ENCODE peak calls at places on chromosomes 1 and 21, in six cellular contexts. One of them, this sample, is unnamed.

GRCh38 chr1:7454052-7454815 is 316.9 kb upstream of the VAMP3 start:
- DNase-seq in hepatocyte: peak
- DNase-seq in H9: peak
- DNase-seq in GM12865: peak
- DNase-seq in CD8-positive, alpha-beta T cell: no peak
- DNase-seq in spleen: no peak
- DNase-seq in this sample: no peak

GRCh38 chr1:4978660-4979390 is 324.4 kb downstream of the AJAP1 start:
- DNase-seq in hepatocyte: no peak
- DNase-seq in H9: no peak
- DNase-seq in GM12865: no peak
- DNase-seq in CD8-positive, alpha-beta T cell: no peak
- DNase-seq in spleen: no peak
- DNase-seq in this sample: no peak

GRCh38 chr1:2517966-2518365 is 8.4 kb downstream of the PANK4 start:
- DNase-seq in hepatocyte: no peak
- DNase-seq in H9: no peak
- DNase-seq in GM12865: no peak
- DNase-seq in CD8-positive, alpha-beta T cell: no peak
- DNase-seq in spleen: no peak
- DNase-seq in this sample: no peak

GRCh38 chr1:115879977-115880376 is 39.1 kb upstream of the NHLH2 start:
- DNase-seq in hepatocyte: no peak
- DNase-seq in H9: peak
- DNase-seq in GM12865: no peak
- DNase-seq in CD8-positive, alpha-beta T cell: no peak
- DNase-seq in spleen: no peak
- DNase-seq in this sample: no peak

GRCh38 chr1:230815277-230815676 is 53.0 kb downstream of the C1orf198 start:
- DNase-seq in hepatocyte: no peak
- DNase-seq in H9: no peak
- DNase-seq in GM12865: no peak
- DNase-seq in CD8-positive, alpha-beta T cell: no peak
- DNase-seq in spleen: no peak
- DNase-seq in this sample: no peak

GRCh38 chr1:94713472-94714141 is 106.5 kb upstream of the SLC44A3 start:
- DNase-seq in hepatocyte: peak
- DNase-seq in H9: peak
- DNase-seq in GM12865: peak
- DNase-seq in CD8-positive, alpha-beta T cell: no peak
- DNase-seq in spleen: peak
- DNase-seq in this sample: no peak

GRCh38 chr1:232248276-232248803 is 381.6 kb downstream of the SIPA1L2 start:
- DNase-seq in hepatocyte: no peak
- DNase-seq in H9: no peak
- DNase-seq in GM12865: no peak
- DNase-seq in CD8-positive, alpha-beta T cell: no peak
- DNase-seq in spleen: no peak
- DNase-seq in this sample: no peak

GRCh38 chr1:27682351-27682944 is 10.5 kb upstream of the IFI6 start:
- DNase-seq in hepatocyte: no peak
- DNase-seq in H9: no peak
- DNase-seq in GM12865: no peak
- DNase-seq in CD8-positive, alpha-beta T cell: no peak
- DNase-seq in spleen: no peak
- DNase-seq in this sample: no peak

GRCh38 chr1:210236386-210236839 is 3.8 kb downstream of the SERTAD4 start:
- DNase-seq in hepatocyte: no peak
- DNase-seq in H9: no peak
- DNase-seq in GM12865: no peak
- DNase-seq in CD8-positive, alpha-beta T cell: no peak
- DNase-seq in spleen: no peak
- DNase-seq in this sample: no peak

GRCh38 chr1:228258486-228258885 is 50.6 kb downstream of the OBSCN start:
- DNase-seq in hepatocyte: no peak
- DNase-seq in H9: no peak
- DNase-seq in GM12865: no peak
- DNase-seq in CD8-positive, alpha-beta T cell: no peak
- DNase-seq in spleen: no peak
- DNase-seq in this sample: no peak

GRCh38 chr1:93502561-93502960 is 54.6 kb downstream of the FNBP1L start:
- DNase-seq in hepatocyte: no peak
- DNase-seq in H9: no peak
- DNase-seq in GM12865: no peak
- DNase-seq in CD8-positive, alpha-beta T cell: no peak
- DNase-seq in spleen: no peak
- DNase-seq in this sample: no peak

GRCh38 chr1:116882866-116883265 is 26.9 kb upstream of the PTGFRN start:
- DNase-seq in hepatocyte: no peak
- DNase-seq in H9: no peak
- DNase-seq in GM12865: no peak
- DNase-seq in CD8-positive, alpha-beta T cell: no peak
- DNase-seq in spleen: no peak
- DNase-seq in this sample: no peak

GRCh38 chr1:163820748-163821147 is 499.0 kb downstream of the NUF2 start:
- DNase-seq in hepatocyte: no peak
- DNase-seq in H9: no peak
- DNase-seq in GM12865: no peak
- DNase-seq in CD8-positive, alpha-beta T cell: no peak
- DNase-seq in spleen: no peak
- DNase-seq in this sample: no peak

GRCh38 chr1:27049607-27050006 is 37.0 kb upstream of the TENT5B start:
- DNase-seq in hepatocyte: no peak
- DNase-seq in H9: peak
- DNase-seq in GM12865: peak
- DNase-seq in CD8-positive, alpha-beta T cell: no peak
- DNase-seq in spleen: no peak
- DNase-seq in this sample: no peak

GRCh38 chr1:56584910-56585528 is 5.7 kb upstream of the PLPP3 start:
- DNase-seq in hepatocyte: peak
- DNase-seq in H9: no peak
- DNase-seq in GM12865: peak
- DNase-seq in CD8-positive, alpha-beta T cell: no peak
- DNase-seq in spleen: no peak
- DNase-seq in this sample: no peak

GRCh38 chr1:243547906-243548305 is 292.1 kb downstream of the SDCCAG8 start:
- DNase-seq in hepatocyte: no peak
- DNase-seq in H9: no peak
- DNase-seq in GM12865: no peak
- DNase-seq in CD8-positive, alpha-beta T cell: no peak
- DNase-seq in spleen: no peak
- DNase-seq in this sample: no peak

GRCh38 chr1:92563457-92564216 is 76.9 kb upstream of the GFI1 start:
- DNase-seq in hepatocyte: no peak
- DNase-seq in H9: no peak
- DNase-seq in GM12865: peak
- DNase-seq in CD8-positive, alpha-beta T cell: no peak
- DNase-seq in spleen: no peak
- DNase-seq in this sample: no peak

GRCh38 chr1:187624812-187625542 is 796.2 kb downstream of the PLA2G4A start:
- DNase-seq in hepatocyte: no peak
- DNase-seq in H9: no peak
- DNase-seq in GM12865: no peak
- DNase-seq in CD8-positive, alpha-beta T cell: no peak
- DNase-seq in spleen: no peak
- DNase-seq in this sample: no peak

GRCh38 chr1:240151126-240151735 is 59.5 kb downstream of the FMN2 start:
- DNase-seq in hepatocyte: no peak
- DNase-seq in H9: no peak
- DNase-seq in GM12865: no peak
- DNase-seq in CD8-positive, alpha-beta T cell: no peak
- DNase-seq in spleen: no peak
- DNase-seq in this sample: no peak

GRCh38 chr1:20439282-20439681 is 46.7 kb downstream of the CAMK2N1 start:
- DNase-seq in hepatocyte: peak
- DNase-seq in H9: peak
- DNase-seq in GM12865: no peak
- DNase-seq in CD8-positive, alpha-beta T cell: no peak
- DNase-seq in spleen: no peak
- DNase-seq in this sample: no peak

GRCh38 chr1:11940260-11940921 is 5.9 kb downstream of the PLOD1 start:
- DNase-seq in hepatocyte: peak
- DNase-seq in H9: no peak
- DNase-seq in GM12865: no peak
- DNase-seq in CD8-positive, alpha-beta T cell: no peak
- DNase-seq in spleen: no peak
- DNase-seq in this sample: no peak

GRCh38 chr1:159831696-159832225 is 5.1 kb downstream of the SLAMF8 start:
- DNase-seq in hepatocyte: no peak
- DNase-seq in H9: no peak
- DNase-seq in GM12865: no peak
- DNase-seq in CD8-positive, alpha-beta T cell: no peak
- DNase-seq in spleen: no peak
- DNase-seq in this sample: no peak

GRCh38 chr1:63773815-63774616 is at the start of gene ROR1:
- DNase-seq in hepatocyte: peak
- DNase-seq in H9: peak
- DNase-seq in GM12865: peak
- DNase-seq in CD8-positive, alpha-beta T cell: peak
- DNase-seq in spleen: peak
- DNase-seq in this sample: peak

GRCh38 chr1:164794310-164794709 is 235.3 kb downstream of the PBX1 start:
- DNase-seq in hepatocyte: peak
- DNase-seq in H9: no peak
- DNase-seq in GM12865: no peak
- DNase-seq in CD8-positive, alpha-beta T cell: no peak
- DNase-seq in spleen: no peak
- DNase-seq in this sample: no peak

GRCh38 chr1:230909974-230910754 is 41.8 kb upstream of the C1orf198 start:
- DNase-seq in hepatocyte: no peak
- DNase-seq in H9: no peak
- DNase-seq in GM12865: no peak
- DNase-seq in CD8-positive, alpha-beta T cell: no peak
- DNase-seq in spleen: no peak
- DNase-seq in this sample: no peak

GRCh38 chr21:14923468-14923867 is 141.3 kb downstream of the NRIP1 start:
- DNase-seq in hepatocyte: no peak
- DNase-seq in H9: no peak
- DNase-seq in GM12865: no peak
- DNase-seq in CD8-positive, alpha-beta T cell: no peak
- DNase-seq in spleen: no peak
- DNase-seq in this sample: no peak

GRCh38 chr1:183416850-183417690 is 1.1 kb downstream of the NMNAT2 start:
- DNase-seq in hepatocyte: peak
- DNase-seq in H9: peak
- DNase-seq in GM12865: no peak
- DNase-seq in CD8-positive, alpha-beta T cell: peak
- DNase-seq in spleen: peak
- DNase-seq in this sample: no peak

DNA sequence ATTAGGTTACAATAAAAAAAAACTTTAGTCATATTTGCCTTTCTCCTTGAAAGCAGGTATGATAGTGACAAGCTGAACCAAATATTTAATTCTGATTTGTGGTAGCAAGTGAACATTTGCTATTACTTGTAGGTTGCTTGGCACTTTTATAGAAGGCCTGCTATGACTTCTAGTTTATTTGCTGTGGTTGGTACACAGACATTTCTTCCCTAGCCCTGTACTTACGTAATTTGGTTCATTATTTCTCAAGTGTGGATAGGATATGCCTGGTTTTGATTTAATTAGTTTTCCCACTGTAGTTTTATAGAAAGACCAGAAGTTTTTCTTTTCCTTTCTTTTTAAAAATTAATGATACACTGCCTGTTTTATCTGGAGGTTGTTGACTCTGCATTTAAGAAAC is 55.9 kb downstream of the PPP2R5A start:
- DNase-seq in hepatocyte: no peak
- DNase-seq in H9: no peak
- DNase-seq in GM12865: no peak
- DNase-seq in CD8-positive, alpha-beta T cell: no peak
- DNase-seq in spleen: no peak
- DNase-seq in this sample: no peak
- TF ChIP-seq CTCF in hepatocyte: no peak
- TF ChIP-seq CTCF in H9: no peak
- TF ChIP-seq CTCF in GM12865: no peak
- TF ChIP-seq CTCF in CD8-positive, alpha-beta T cell: no peak
- TF ChIP-seq CTCF in spleen: no peak
- TF ChIP-seq CTCF in this sample: no peak

GRCh38 chr1:34164510-34165381 is at the start of gene CSMD2:
- DNase-seq in hepatocyte: peak
- DNase-seq in H9: peak
- DNase-seq in GM12865: no peak
- DNase-seq in CD8-positive, alpha-beta T cell: no peak
- DNase-seq in spleen: no peak
- DNase-seq in this sample: no peak
- TF ChIP-seq CTCF in hepatocyte: no peak
- TF ChIP-seq CTCF in H9: no peak
- TF ChIP-seq CTCF in GM12865: no peak
- TF ChIP-seq CTCF in CD8-positive, alpha-beta T cell: no peak
- TF ChIP-seq CTCF in spleen: no peak
- TF ChIP-seq CTCF in this sample: no peak

GRCh38 chr1:31762726-31763670 is 1.1 kb downstream of the ADGRB2 start:
- DNase-seq in hepatocyte: peak
- DNase-seq in H9: peak
- DNase-seq in GM12865: peak
- DNase-seq in CD8-positive, alpha-beta T cell: peak
- DNase-seq in spleen: peak
- DNase-seq in this sample: no peak

GRCh38 chr1:31764307-31765040 is at the start of gene ADGRB2:
- DNase-seq in hepatocyte: peak
- DNase-seq in H9: peak
- DNase-seq in GM12865: no peak
- DNase-seq in CD8-positive, alpha-beta T cell: peak
- DNase-seq in spleen: no peak
- DNase-seq in this sample: no peak

GRCh38 chr1:31763671-31764306 is 351 bp downstream of the ADGRB2 start:
- DNase-seq in hepatocyte: no peak
- DNase-seq in H9: no peak
- DNase-seq in GM12865: no peak
- DNase-seq in CD8-positive, alpha-beta T cell: no peak
- DNase-seq in spleen: no peak
- DNase-seq in this sample: no peak

GRCh38 chr1:31765516-31765915 is 1.4 kb upstream of the ADGRB2 start:
- DNase-seq in hepatocyte: no peak
- DNase-seq in H9: no peak
- DNase-seq in GM12865: no peak
- DNase-seq in CD8-positive, alpha-beta T cell: no peak
- DNase-seq in spleen: no peak
- DNase-seq in this sample: no peak

DNA sequence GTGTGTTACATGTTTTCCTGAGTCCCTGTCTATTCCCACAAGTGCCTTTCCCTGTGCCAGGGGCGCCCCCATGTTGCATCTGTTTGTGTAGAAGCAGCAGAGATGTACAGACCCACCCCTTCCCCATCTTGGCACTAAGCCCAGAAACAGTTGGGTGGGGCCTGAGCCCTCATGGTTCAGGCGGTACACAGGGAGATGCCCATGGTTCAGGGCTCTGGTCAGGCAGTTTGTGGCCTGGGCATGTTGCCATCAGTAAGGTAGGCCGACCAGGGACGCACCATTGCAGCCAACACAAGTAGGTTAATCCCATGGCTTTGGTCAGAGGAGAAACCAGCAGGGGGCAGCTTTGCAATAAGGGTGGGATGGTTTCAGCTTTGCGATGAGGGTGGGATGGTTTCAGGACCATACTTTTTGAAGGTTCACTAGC is 914 bp upstream of the ADGRB2 start:
- DNase-seq in hepatocyte: no peak
- DNase-seq in H9: no peak
- DNase-seq in GM12865: peak
- DNase-seq in CD8-positive, alpha-beta T cell: peak
- DNase-seq in spleen: no peak
- DNase-seq in this sample: no peak
- TF ChIP-seq CTCF in hepatocyte: peak
- TF ChIP-seq CTCF in H9: peak
- TF ChIP-seq CTCF in GM12865: no peak
- TF ChIP-seq CTCF in CD8-positive, alpha-beta T cell: no peak
- TF ChIP-seq CTCF in spleen: no peak
- TF ChIP-seq CTCF in this sample: peak

GRCh38 chr21:24895885-24896734 is 711.2 kb downstream of the MRPL39 start:
- DNase-seq in hepatocyte: peak
- DNase-seq in H9: no peak
- DNase-seq in GM12865: peak
- DNase-seq in CD8-positive, alpha-beta T cell: no peak
- DNase-seq in spleen: no peak
- DNase-seq in this sample: no peak
- TF ChIP-seq CTCF in hepatocyte: peak
- TF ChIP-seq CTCF in H9: peak
- TF ChIP-seq CTCF in GM12865: peak
- TF ChIP-seq CTCF in CD8-positive, alpha-beta T cell: no peak
- TF ChIP-seq CTCF in spleen: no peak
- TF ChIP-seq CTCF in this sample: peak

This sample was measured in chondrocyte.